ENCODE peak calls at places on chromosomes 11 and 22, in ten cellular contexts. One of them, this sample, is unnamed.

GRCh38 chr11:33266418-33267215 is 9.4 kb downstream of the HIPK3 start:
- DNase-seq in M059J: peak
- DNase-seq in activated CD8-positive, alpha-beta memory T cell treated with anti-CD3 and anti-CD28 coated beads, Interleukin-2, amount 50 U/mL, for 4 hours: no peak
- DNase-seq in caudate nucleus: no peak
- DNase-seq in left lobe of liver: no peak
- DNase-seq in NCI-H460: no peak
- DNase-seq in amniotic stem cell: no peak
- DNase-seq in iPS-NIHi11: no peak
- DNase-seq in cardiac fibroblast: peak
- DNase-seq in tibial nerve: peak
- DNase-seq in this sample: no peak

GRCh38 chr11:13352711-13353110 is 75.1 kb downstream of the BMAL1 start:
- DNase-seq in cardiac fibroblast: no peak
- DNase-seq in tibial nerve: no peak
- DNase-seq in iPS-NIHi11: no peak
- DNase-seq in NCI-H460: no peak
- DNase-seq in activated CD8-positive, alpha-beta memory T cell treated with anti-CD3 and anti-CD28 coated beads, Interleukin-2, amount 50 U/mL, for 4 hours: no peak
- DNase-seq in left lobe of liver: no peak
- DNase-seq in amniotic stem cell: no peak
- DNase-seq in caudate nucleus: no peak
- DNase-seq in M059J: no peak
- DNase-seq in this sample: no peak

GRCh38 chr11:35632301-35632700 is 14.0 kb downstream of the FJX1 start:
- DNase-seq in activated CD8-positive, alpha-beta memory T cell treated with anti-CD3 and anti-CD28 coated beads, Interleukin-2, amount 50 U/mL, for 4 hours: no peak
- DNase-seq in cardiac fibroblast: no peak
- DNase-seq in amniotic stem cell: no peak
- DNase-seq in M059J: peak
- DNase-seq in caudate nucleus: no peak
- DNase-seq in left lobe of liver: no peak
- DNase-seq in NCI-H460: no peak
- DNase-seq in iPS-NIHi11: no peak
- DNase-seq in tibial nerve: no peak
- DNase-seq in this sample: no peak

GRCh38 chr11:6225896-6226295 is 8.5 kb downstream of the FHIP1B start:
- DNase-seq in NCI-H460: no peak
- DNase-seq in iPS-NIHi11: no peak
- DNase-seq in amniotic stem cell: no peak
- DNase-seq in M059J: no peak
- DNase-seq in tibial nerve: no peak
- DNase-seq in cardiac fibroblast: no peak
- DNase-seq in caudate nucleus: no peak
- DNase-seq in left lobe of liver: no peak
- DNase-seq in activated CD8-positive, alpha-beta memory T cell treated with anti-CD3 and anti-CD28 coated beads, Interleukin-2, amount 50 U/mL, for 4 hours: no peak
- DNase-seq in this sample: no peak

GRCh38 chr22:24977370-24978230 is 25.1 kb downstream of the KIAA1671 start:
- DNase-seq in iPS-NIHi11: no peak
- DNase-seq in cardiac fibroblast: peak
- DNase-seq in caudate nucleus: no peak
- DNase-seq in left lobe of liver: peak
- DNase-seq in NCI-H460: no peak
- DNase-seq in amniotic stem cell: no peak
- DNase-seq in M059J: no peak
- DNase-seq in tibial nerve: peak
- DNase-seq in activated CD8-positive, alpha-beta memory T cell treated with anti-CD3 and anti-CD28 coated beads, Interleukin-2, amount 50 U/mL, for 4 hours: no peak
- DNase-seq in this sample: no peak

GRCh38 chr11:64603411-64604110 is 12.5 kb downstream of the SLC22A12 start:
- DNase-seq in iPS-NIHi11: no peak
- DNase-seq in left lobe of liver: no peak
- DNase-seq in NCI-H460: no peak
- DNase-seq in M059J: no peak
- DNase-seq in cardiac fibroblast: no peak
- DNase-seq in tibial nerve: no peak
- DNase-seq in amniotic stem cell: no peak
- DNase-seq in activated CD8-positive, alpha-beta memory T cell treated with anti-CD3 and anti-CD28 coated beads, Interleukin-2, amount 50 U/mL, for 4 hours: no peak
- DNase-seq in caudate nucleus: no peak
- DNase-seq in this sample: no peak

GRCh38 chr11:34476853-34477252 is 36.7 kb downstream of the ELF5 start:
- DNase-seq in cardiac fibroblast: no peak
- DNase-seq in left lobe of liver: no peak
- DNase-seq in activated CD8-positive, alpha-beta memory T cell treated with anti-CD3 and anti-CD28 coated beads, Interleukin-2, amount 50 U/mL, for 4 hours: no peak
- DNase-seq in NCI-H460: no peak
- DNase-seq in M059J: no peak
- DNase-seq in iPS-NIHi11: no peak
- DNase-seq in caudate nucleus: no peak
- DNase-seq in tibial nerve: no peak
- DNase-seq in amniotic stem cell: no peak
- DNase-seq in this sample: no peak

GRCh38 chr11:107468596-107468995 is 11.0 kb upstream of the CWF19L2 start:
- DNase-seq in NCI-H460: no peak
- DNase-seq in tibial nerve: peak
- DNase-seq in iPS-NIHi11: no peak
- DNase-seq in M059J: peak
- DNase-seq in activated CD8-positive, alpha-beta memory T cell treated with anti-CD3 and anti-CD28 coated beads, Interleukin-2, amount 50 U/mL, for 4 hours: no peak
- DNase-seq in amniotic stem cell: no peak
- DNase-seq in caudate nucleus: no peak
- DNase-seq in cardiac fibroblast: peak
- DNase-seq in left lobe of liver: no peak
- DNase-seq in this sample: no peak